ENCODE peak calls at places on chromosomes 2 and 18, in eight cellular contexts. P is amniotic stem cell; D is NCI-H510A; Q is CD4-positive, alpha-beta memory T cell; W is AG09319; V is SW 1271; E is CD8-positive, alpha-beta T cell; F is frontal cortex. I is an unnamed sample.

GRCh38 chr2:45978302-45978859 is 318.8 kb upstream of the EPAS1 start:
- DNase-seq in P (no peak), D (no peak), Q (no peak), W (no peak), V (no peak), E (no peak), F (no peak), I (no peak)

GRCh38 chr18:3281456-3282400 is 19.8 kb downstream of the MYL12B start:
- DNase-seq in P (peak), D (peak), Q (peak), W (peak), V (peak), E (no peak), F (peak), I (no peak)

GRCh38 chr2:127535941-127536340 is 458 bp downstream of the MYO7B start:
- DNase-seq in P (no peak), D (no peak), Q (no peak), W (no peak), V (no peak), E (no peak), F (no peak), I (no peak)

GRCh38 chr2:10678225-10678624 is 11.6 kb downstream of the NOL10 start:
- DNase-seq in P (no peak), D (no peak), Q (no peak), W (no peak), V (no peak), E (no peak), F (no peak), I (no peak)

GRCh38 chr2:234988491-234988890 is 36.7 kb downstream of the SH3BP4 start:
- DNase-seq in P (no peak), D (no peak), Q (no peak), W (no peak), V (no peak), E (no peak), F (no peak), I (no peak)

GRCh38 chr2:21633531-21634310 is 510.0 kb downstream of the TDRD15 start:
- DNase-seq in P (no peak), D (no peak), Q (no peak), W (no peak), V (no peak), E (no peak), F (no peak), I (no peak)

GRCh38 chr18:8662574-8663255 is 42.6 kb upstream of the MTCL1 start:
- DNase-seq in P (no peak), D (peak), Q (no peak), W (no peak), V (no peak), E (no peak), F (no peak), I (no peak)

GRCh38 chr2:36565712-36566111 is 32.3 kb downstream of the FEZ2 start:
- DNase-seq in P (no peak), D (no peak), Q (no peak), W (no peak), V (no peak), E (no peak), F (no peak), I (no peak)

GRCh38 chr2:216195565-216195978 is 86.4 kb downstream of the XRCC5 start:
- DNase-seq in P (peak), D (no peak), Q (no peak), W (peak), V (no peak), E (no peak), F (no peak), I (peak)

GRCh38 chr2:160109939-160110673 is 47.7 kb upstream of the PLA2R1 start:
- DNase-seq in P (peak), D (peak), Q (peak), W (peak), V (peak), E (peak), F (peak), I (peak)

GRCh38 chr2:168515502-168515901 is 59.4 kb downstream of the CERS6 start:
- DNase-seq in P (peak), D (no peak), Q (no peak), W (peak), V (peak), E (no peak), F (no peak), I (peak)

GRCh38 chr2:11669454-11670291 is at the start of gene NTSR2:
- DNase-seq in P (no peak), D (no peak), Q (peak), W (no peak), V (no peak), E (no peak), F (peak), I (no peak)

GRCh38 chr2:134408791-134409190 is 154.9 kb downstream of the MGAT5 start:
- DNase-seq in P (no peak), D (no peak), Q (no peak), W (no peak), V (no peak), E (no peak), F (no peak), I (no peak)

GRCh38 chr18:905307-905947 is 756 bp downstream of the ADCYAP1 start:
- DNase-seq in P (no peak), D (no peak), Q (no peak), W (no peak), V (no peak), E (no peak), F (no peak), I (no peak)